ENCODE peak calls at places on chromosomes 1 and 21, in nine cellular contexts. R is naive thymus-derived CD8-positive, alpha-beta T cell; Y is frontal cortex; Z is activated CD8-positive, alpha-beta T cell treated with anti-CD3 and anti-CD28 coated beads, Interleukin-2, amount 10 ng/mL, durations not matched to agents 7 days and 5 days; M is sigmoid colon; W is AML-193; J is GM10248; B is stimulated activated CD8-positive, alpha-beta memory T cell treated with anti-CD3 and anti-CD28 coated beads, Interleukin-7, amount 100 ng/mL, for 4 hours; L is right atrium auricular region. D is an unnamed sample.
A peak's percentile ranks its signal among the peaks of the same experiment; 100 is the strongest.

GRCh38 chr1:1199961-1200875 is 6.2 kb downstream of the TNFRSF18 start:
- DNase-seq in B (no peak), Y (no peak), W (no peak), R (no peak), Z (no peak), M (no peak), J (no peak), L (no peak), D (no peak)

GRCh38 chr1:41345434-41346075 is 15.7 kb upstream of the FOXO6 start:
- DNase-seq in W (no peak), Z (no peak), L (no peak), B (no peak), J (no peak), R (no peak), M (no peak), Y (no peak), D (no peak)

GRCh38 chr1:37169241-37169640 is 134.9 kb upstream of the GRIK3 start:
- DNase-seq in Z (no peak), L (no peak), M (no peak), R (no peak), Y (no peak), W (no peak), B (no peak), J (no peak), D (no peak)

GRCh38 chr1:93617670-93618488 is 63.8 kb downstream of the BCAR3 start:
- DNase-seq in W (no peak), M (peak; percentile 50), R (no peak), Z (no peak), B (no peak), J (no peak), L (no peak), Y (no peak), D (no peak)

GRCh38 chr1:54498383-54499096 is 49.5 kb upstream of the ACOT11 start:
- DNase-seq in Y (no peak), L (no peak), Z (no peak), B (no peak), W (no peak), R (no peak), J (no peak), M (no peak), D (no peak)

GRCh38 chr1:9658186-9658585 is 6.7 kb downstream of the PIK3CD start:
- DNase-seq in Y (no peak), L (no peak), J (no peak), M (no peak), R (no peak), Z (no peak), B (no peak), W (no peak), D (no peak)

GRCh38 chr1:17502326-17502778 is 37.1 kb upstream of the ARHGEF10L start:
- DNase-seq in W (peak; percentile 23), J (peak; percentile 77), Z (peak; percentile 73), R (no peak), B (no peak), M (peak; percentile 96), Y (peak; percentile 38), L (peak; percentile 88), D (peak; percentile 45)

GRCh38 chr1:39268906-39269305 is 64.4 kb downstream of the MACF1 start:
- DNase-seq in J (no peak), R (no peak), Z (no peak), M (no peak), L (no peak), W (no peak), Y (no peak), B (no peak), D (no peak)

GRCh38 chr1:246460411-246460810 is 46.7 kb downstream of the SMYD3 start:
- DNase-seq in Y (no peak), B (no peak), J (no peak), M (no peak), W (no peak), Z (no peak), L (no peak), R (no peak), D (no peak)

GRCh38 chr1:231971397-231972233 is 345.0 kb downstream of the DISC1 start:
- DNase-seq in M (no peak), R (no peak), B (no peak), W (no peak), J (no peak), L (no peak), Z (no peak), Y (no peak), D (no peak)

GRCh38 chr1:87236585-87236984 is 92.1 kb upstream of the LMO4 start:
- DNase-seq in B (no peak), R (no peak), M (no peak), Z (no peak), Y (no peak), L (no peak), W (no peak), J (no peak), D (no peak)

GRCh38 chr21:18253252-18253651 is 8.6 kb downstream of the CHODL start:
- DNase-seq in Y (no peak), W (no peak), M (no peak), B (no peak), L (no peak), R (no peak), J (no peak), Z (no peak), D (no peak)